ENCODE peak calls at places on chromosomes 1 and 21, in seven cellular contexts. X is activated CD8-positive, alpha-beta memory T cell treated with anti-CD3 and anti-CD28 coated beads for 24 hours; P is astrocyte of the hippocampus; Z is progenitor cell of endocrine pancreas; B is CD4-positive, CD25-positive, alpha-beta regulatory T cell; G is iPS-NIHi11; T is HCT116. U is an unnamed sample.

GRCh38 chr21:42521384-42521783 is 7.7 kb downstream of the SLC37A1 start:
- DNase-seq in X (no peak), P (no peak), Z (no peak), B (no peak), G (no peak), T (no peak), U (no peak)

GRCh38 chr1:112453876-112454275 is 54.9 kb upstream of the WNT2B start:
- DNase-seq in X (no peak), P (no peak), Z (no peak), B (no peak), G (no peak), T (no peak), U (no peak)

GRCh38 chr1:113307771-113308451 is 82.4 kb upstream of the MAGI3 start:
- DNase-seq in X (no peak), P (peak; percentile 49), Z (no peak), B (no peak), G (no peak), T (peak; percentile 16), U (no peak)

GRCh38 chr1:222974496-222974895 is 159.7 kb downstream of the DISP1 start:
- DNase-seq in X (no peak), P (peak; percentile 61), Z (no peak), B (no peak), G (no peak), T (no peak), U (peak; percentile 57)

GRCh38 chr1:56688522-56689026 is 43.5 kb downstream of the PRKAA2 start:
- DNase-seq in X (no peak), P (peak; percentile 85), Z (no peak), B (no peak), G (peak; percentile 50), T (peak; percentile 96), U (peak; percentile 78)

GRCh38 chr1:179034720-179035119 is 9.0 kb downstream of the FAM20B start:
- DNase-seq in X (no peak), P (no peak), Z (no peak), B (no peak), G (no peak), T (no peak), U (no peak)

GRCh38 chr1:183807549-183808168 is 2.7 kb downstream of the RGL1 start:
- DNase-seq in X (no peak), P (peak; percentile 41), Z (no peak), B (no peak), G (no peak), T (no peak), U (peak; percentile 77)

GRCh38 chr1:40748841-40749718 is 34.5 kb upstream of the KCNQ4 start:
- DNase-seq in X (no peak), P (no peak), Z (no peak), B (no peak), G (no peak), T (no peak), U (no peak)

GRCh38 chr1:215669806-215670485 is 102.8 kb downstream of the KCTD3 start:
- DNase-seq in X (no peak), P (peak; percentile 17), Z (no peak), B (no peak), G (peak; percentile 37), T (no peak), U (peak; percentile 66)

GRCh38 chr1:167687919-167688519 is 33.8 kb upstream of the MPZL1 start:
- DNase-seq in X (peak; percentile 91), P (peak; percentile 87), Z (peak; percentile 81), B (peak; percentile 65), G (peak; percentile 75), T (peak; percentile 72), U (peak; percentile 87)

GRCh38 chr1:145979746-145980435 is 15.4 kb downstream of the POLR3GL start:
- DNase-seq in X (no peak), P (no peak), Z (no peak), B (no peak), G (no peak), T (no peak), U (no peak)

GRCh38 chr1:240312872-240313271 is 221.2 kb downstream of the FMN2 start:
- DNase-seq in X (no peak), P (peak; percentile 20), Z (no peak), B (no peak), G (no peak), T (no peak), U (no peak)

GRCh38 chr1:36161656-36162531 is 5.9 kb downstream of the MAP7D1 start:
- DNase-seq in X (peak; percentile 85), P (peak; percentile 60), Z (no peak), B (peak; percentile 25), G (no peak), T (no peak), U (peak; percentile 90)